ENCODE peak calls at places on chromosomes 12 and 14, in ten cellular contexts. T is PC-3; S is GM06990; O is omental fat pad; Q is dorsolateral prefrontal cortex; B is activated CD4-positive, CD25-positive, alpha-beta regulatory T cell treated with anti-CD3 and anti-CD28 coated beads, Interleukin-2, amount 50 U/mL, for 72 hours; Y is EL; G is WTC11; H is posterior cingulate gyrus; P is GM23248. R is an unnamed sample.
A peak's percentile ranks its signal among the peaks of the same experiment; 100 is the strongest.

GRCh38 chr14:63672417-63673180 is 30.9 kb upstream of the WDR89 start:
- DNase-seq in Y (peak; percentile 18), S (no peak), G (no peak), T (no peak), Q (no peak), P (peak; percentile 44), B (no peak), O (no peak), H (no peak), R (no peak)

GRCh38 chr14:32469388-32470160 is 140.5 kb downstream of the AKAP6 start:
- DNase-seq in B (no peak), H (no peak), P (peak; percentile 78), T (peak; percentile 67), Y (peak; percentile 47), Q (no peak), O (no peak), G (no peak), S (no peak), R (peak; percentile 49)

GRCh38 chr14:94539181-94539580 is 22.1 kb upstream of the SERPINA4 start:
- DNase-seq in S (no peak), H (no peak), Q (no peak), T (no peak), P (no peak), B (no peak), O (no peak), G (no peak), Y (no peak), R (no peak)

GRCh38 chr12:109462868-109463692 is 14.0 kb downstream of the KCTD10 start:
- DNase-seq in Q (no peak), B (no peak), Y (peak; percentile 98), G (peak; percentile 31), H (no peak), P (peak; percentile 96), O (no peak), S (no peak), T (peak; percentile 94), R (peak; percentile 26)

GRCh38 chr12:13234045-13234641 is 37.6 kb downstream of the EMP1 start:
- DNase-seq in H (no peak), Y (peak; percentile 69), S (no peak), Q (peak; percentile 27), G (peak; percentile 55), B (no peak), O (peak; percentile 82), T (peak; percentile 82), P (peak; percentile 77), R (peak; percentile 66)

GRCh38 chr14:77279719-77280118 is 8.7 kb upstream of the NGB start:
- DNase-seq in Q (no peak), H (no peak), G (no peak), B (no peak), S (no peak), T (no peak), O (no peak), Y (no peak), P (no peak), R (no peak)

GRCh38 chr12:104138747-104139186 is 757 bp upstream of the NFYB start:
- DNase-seq in B (no peak), Y (no peak), Q (peak; percentile 37), S (no peak), H (peak; percentile 84), G (peak; percentile 12), O (no peak), P (peak; percentile 41), T (no peak), R (peak; percentile 31)

GRCh38 chr12:25252946-25253345 is 2.2 kb upstream of the KRAS start:
- DNase-seq in G (no peak), Q (no peak), O (no peak), H (no peak), P (no peak), B (no peak), T (no peak), Y (no peak), S (no peak), R (no peak)

GRCh38 chr12:6280053-6280469 is 30.4 kb upstream of the PLEKHG6 start:
- DNase-seq in P (peak; percentile 94), S (no peak), H (peak; percentile 43), B (no peak), O (no peak), G (no peak), T (peak; percentile 95), Y (peak; percentile 97), Q (no peak), R (no peak)

GRCh38 chr14:72416892-72417291 is 477.0 kb downstream of the DPF3 start:
- DNase-seq in O (no peak), T (peak; percentile 47), G (no peak), S (no peak), Q (no peak), H (no peak), B (no peak), Y (no peak), P (no peak), R (no peak)

GRCh38 chr12:122437656-122438121 is 15.2 kb upstream of the CLIP1 start:
- DNase-seq in H (peak; percentile 95), Y (peak; percentile 68), B (no peak), P (peak; percentile 94), G (no peak), T (peak; percentile 55), O (peak; percentile 43), Q (peak; percentile 83), S (no peak), R (no peak)

GRCh38 chr12:106600503-106600902 is 17.7 kb downstream of the RFX4 start:
- DNase-seq in Y (no peak), B (no peak), P (no peak), H (no peak), S (no peak), O (no peak), T (no peak), Q (no peak), G (no peak), R (no peak)

R was measured in neural progenitor cell.